ENCODE peak calls at places on chromosomes 3 and 15, in four cellular contexts. C is WTC11, D is HepG2, F is K562. N is an unnamed sample.
A peak's percentile ranks its signal among the peaks of the same experiment; 100 is the strongest.

GRCh38 chr15:88646951-88647350 is 8.1 kb downstream of the ISG20 start:
- DNase-seq in C (no peak), D (no peak), F (no peak), N (no peak)

GRCh38 chr15:31197497-31198414 is 96.2 kb upstream of the TRPM1 start:
- DNase-seq in F (peak; percentile 54), C (peak; percentile 80), D (peak; percentile 33), N (peak; percentile 43)

GRCh38 chr3:174644287-174644686 is 214.8 kb upstream of the NAALADL2 start:
- DNase-seq in F (no peak), D (no peak), C (no peak), N (no peak)

GRCh38 chr3:29693863-29694262 is 413.0 kb downstream of the RBMS3 start:
- DNase-seq in F (no peak), D (no peak), C (peak; percentile 28), N (no peak)

GRCh38 chr3:125120370-125121122 is 64.7 kb upstream of the HEG1 start:
- DNase-seq in C (peak; percentile 79), D (no peak), F (no peak), N (no peak)

GRCh38 chr15:34793071-34793470 is 2.3 kb downstream of the ACTC1 start:
- DNase-seq in C (no peak), D (no peak), F (no peak), N (no peak)

GRCh38 chr15:83275412-83275811 is 9.1 kb downstream of the BNC1 start:
- DNase-seq in D (no peak), C (no peak), F (no peak), N (no peak)

GRCh38 chr3:169661567-169662214 is 1.8 kb downstream of the MECOM start:
- DNase-seq in C (peak; percentile 56), D (no peak), F (peak; percentile 19), N (peak; percentile 56)

GRCh38 chr3:46713898-46714552 is 3.6 kb downstream of the PRSS50 start:
- DNase-seq in F (no peak), C (peak; percentile 7), D (no peak), N (no peak)

GRCh38 chr3:101381809-101382208 is 61.4 kb upstream of the IMPG2 start:
- DNase-seq in D (peak; percentile 23), C (no peak), F (peak; percentile 20), N (peak; percentile 47)

GRCh38 chr3:31265646-31266423 is 266.9 kb upstream of the STT3B start:
- DNase-seq in F (no peak), D (no peak), C (no peak), N (no peak)

GRCh38 chr15:71295242-71296031 is 180.2 kb downstream of the THSD4 start:
- DNase-seq in C (no peak), F (no peak), D (peak; percentile 12), N (no peak)

GRCh38 chr3:166080096-166080495 is 242.9 kb upstream of the BCHE start:
- DNase-seq in F (no peak), C (no peak), D (no peak), N (no peak)

GRCh38 chr3:16132926-16133325 is 41.6 kb upstream of the GALNT15 start:
- DNase-seq in D (no peak), F (no peak), C (no peak), N (no peak)

GRCh38 chr3:39202094-39202493 is 9.7 kb upstream of the XIRP1 start:
- DNase-seq in D (no peak), F (no peak), C (no peak), N (no peak)

GRCh38 chr3:89617706-89618105 is 510.3 kb downstream of the EPHA3 start:
- DNase-seq in C (no peak), F (no peak), D (no peak), N (no peak)

GRCh38 chr3:43288366-43288765 is 2.0 kb downstream of the SNRK start:
- DNase-seq in D (no peak), F (no peak), C (no peak), N (no peak)

GRCh38 chr15:36682091-36682490 is 102.7 kb downstream of the CDIN1 start:
- DNase-seq in D (no peak), C (no peak), F (no peak), N (no peak)

GRCh38 chr3:156150434-156151066 is 30.2 kb downstream of the KCNAB1 start:
- DNase-seq in C (peak; percentile 45), D (peak; percentile 26), F (peak; percentile 38), N (peak; percentile 43)

GRCh38 chr3:188948658-188949400 is 222.9 kb upstream of the TPRG1 start:
- DNase-seq in F (no peak), D (peak; percentile 48), C (no peak), N (no peak)

GRCh38 chr3:46609944-46610722 is 2.2 kb upstream of the FAM240A start:
- DNase-seq in D (no peak), F (no peak), C (no peak), N (no peak)

GRCh38 chr3:49787182-49787464 is 781 bp upstream of the IP6K1 start:
- DNase-seq in C (no peak), F (no peak), D (no peak), N (no peak)

GRCh38 chr3:55467099-55467498 is 20.0 kb downstream of the WNT5A start:
- DNase-seq in C (no peak), F (no peak), D (no peak), N (no peak)

GRCh38 chr3:170734737-170735070 is 135.3 kb downstream of the RPL22L1 start:
- DNase-seq in F (no peak), C (no peak), D (no peak), N (no peak)
- TF ChIP-seq ELF4 in F (no peak), C (no peak), D (no peak), N (no peak)

DNA sequence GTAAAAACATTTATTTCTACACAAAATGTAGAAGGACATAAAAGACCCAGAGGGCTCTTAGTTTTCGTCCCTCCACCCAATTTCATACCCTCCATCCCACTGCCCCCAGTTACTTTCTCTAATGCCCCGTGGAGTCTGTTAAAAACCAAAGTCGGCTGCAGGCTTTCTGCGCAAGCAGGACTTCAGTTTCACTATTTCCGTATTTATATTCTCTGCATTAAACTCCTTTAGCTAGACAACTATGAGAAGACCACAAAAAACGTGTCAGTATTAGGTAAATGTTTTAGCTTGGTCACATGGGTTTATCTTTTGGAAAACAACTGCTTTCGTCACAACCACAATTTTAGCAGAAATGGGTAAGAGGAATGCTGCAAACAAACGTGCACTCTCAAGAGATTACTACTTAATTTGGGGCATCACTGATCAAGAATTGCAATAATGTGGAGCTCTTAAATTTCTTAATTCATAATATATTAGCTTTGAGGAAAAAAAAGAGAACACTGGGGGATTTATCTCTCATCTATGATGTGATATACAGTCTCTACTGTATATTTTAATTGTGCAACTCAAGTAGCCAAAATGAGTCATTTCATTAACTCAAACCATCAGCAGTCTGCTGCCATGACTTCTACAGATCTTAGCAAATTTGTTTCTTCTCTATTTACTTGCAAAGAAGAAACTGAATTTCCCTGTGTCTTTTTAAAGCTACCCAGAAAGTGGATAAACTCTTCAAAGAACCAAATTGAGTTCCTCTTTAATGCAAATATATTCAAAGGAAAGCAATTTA is 740 bp upstream of the NSMCE3 start:
- DNase-seq in C (no peak), D (no peak), F (peak; percentile 8), N (no peak)
- TF ChIP-seq ELF4 in C (no peak), D (no peak), F (no peak), N (no peak)

GRCh38 chr15:93298901-93299300 is 209.9 kb upstream of the RGMA start:
- DNase-seq in C (no peak), F (no peak), D (no peak), N (no peak)

GRCh38 chr15:93296786-93297500 is 207.9 kb upstream of the RGMA start:
- DNase-seq in D (no peak), C (no peak), F (no peak), N (no peak)

GRCh38 chr15:93305306-93305705 is 216.3 kb upstream of the RGMA start:
- DNase-seq in C (no peak), F (no peak), D (no peak), N (no peak)

GRCh38 chr15:93300796-93301195 is 211.8 kb upstream of the RGMA start:
- DNase-seq in F (no peak), D (no peak), C (no peak), N (no peak)

DNA sequence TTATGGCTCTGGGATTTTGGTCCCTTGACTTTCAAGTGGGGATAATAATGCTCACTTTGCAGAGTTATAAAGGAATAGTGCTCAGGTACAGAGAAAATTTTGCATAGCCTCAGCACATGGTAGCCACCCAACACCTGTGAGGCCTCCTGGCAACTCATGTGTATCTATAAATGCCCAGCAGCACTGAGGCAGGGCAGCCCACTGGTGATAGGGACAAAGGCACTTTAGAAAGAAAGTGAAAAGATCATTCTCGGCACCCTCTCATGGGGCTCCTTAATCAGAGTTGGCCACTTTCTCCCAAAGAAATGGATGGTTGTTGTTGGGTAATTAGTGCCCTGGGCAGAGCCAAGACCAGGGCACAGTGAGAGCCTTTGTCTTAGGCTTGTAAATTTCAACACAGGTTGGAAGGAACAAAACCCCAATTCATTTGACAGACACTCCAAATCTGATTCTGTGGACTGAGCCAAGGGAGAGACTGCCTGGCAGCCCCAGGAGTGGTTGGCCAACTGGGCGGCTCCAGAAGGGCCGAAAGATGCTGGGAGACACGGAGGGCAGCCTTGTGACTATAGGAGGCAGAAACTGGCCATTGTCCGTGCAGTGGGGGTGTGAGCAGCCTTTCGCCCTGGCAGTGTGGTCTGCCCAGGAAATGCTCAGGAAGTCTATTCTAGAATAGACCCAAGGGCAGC is 213.2 kb upstream of the RGMA start:
- DNase-seq in F (no peak), C (no peak), D (no peak), N (no peak)
- TF ChIP-seq ELF4 in F (no peak), C (no peak), D (no peak), N (no peak)

DNA sequence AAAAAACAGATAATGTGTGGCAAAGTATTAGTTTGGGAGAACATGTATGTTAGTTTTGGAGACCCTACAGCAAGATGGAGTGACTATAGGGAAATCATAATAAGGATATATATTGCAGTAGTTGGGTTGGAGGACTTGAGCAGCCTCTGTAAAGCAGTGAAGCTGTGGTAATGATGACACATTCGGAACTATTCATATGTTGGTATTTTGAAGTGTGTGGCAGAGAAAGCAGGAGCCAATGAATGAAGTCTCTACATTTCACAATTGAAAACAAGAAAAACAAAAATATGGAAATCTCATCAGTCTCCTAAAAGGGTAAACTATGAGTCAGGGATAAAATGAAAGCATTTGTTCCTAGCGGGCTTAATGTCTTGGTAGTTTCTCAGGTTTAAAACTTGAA is 645.9 kb downstream of the OTOL1 start:
- DNase-seq in F (no peak), D (no peak), C (no peak), N (no peak)
- TF ChIP-seq ELF4 in F (no peak), D (no peak), C (no peak), N (no peak)

DNA sequence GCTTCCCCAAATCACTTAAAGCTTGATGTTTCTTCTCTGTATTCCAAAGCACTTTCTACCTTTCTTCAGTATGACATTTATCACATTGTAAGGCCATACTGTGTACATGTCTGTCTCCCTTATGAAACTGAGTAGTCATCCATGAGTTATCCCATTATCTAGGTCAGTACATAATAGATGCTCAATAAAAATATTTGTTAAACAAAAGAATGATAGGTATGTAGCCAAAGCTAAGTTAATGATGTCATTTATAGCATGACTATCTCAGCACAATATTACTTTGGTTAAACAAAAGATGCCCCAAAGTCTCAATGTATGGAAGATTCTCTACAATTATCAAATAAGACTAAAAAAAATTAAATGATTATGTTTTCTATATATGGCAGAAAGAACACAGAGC is 3.1 kb upstream of the TMCO5A start:
- DNase-seq in C (no peak), D (no peak), F (no peak), N (no peak)
- TF ChIP-seq ELF4 in C (no peak), D (no peak), F (no peak), N (no peak)

GRCh38 chr3:113086506-113087461 is 96.0 kb downstream of the GTPBP8 start:
- DNase-seq in F (no peak), C (no peak), D (peak; percentile 48), N (no peak)
- TF ChIP-seq ELF4 in F (no peak), C (no peak), D (no peak), N (no peak)

N was measured in HEK293T.